ENCODE peak calls at places on chromosomes 4 and X, in four cellular contexts. V is tibial nerve, W is A549, Z is PC-3. S is an unnamed sample.
A peak's percentile ranks its signal among the peaks of the same experiment; 100 is the strongest.

GRCh38 chrX:67587946-67588624 is 44.3 kb downstream of the AR start:
- DNase-seq in V (peak; percentile 5), W (no peak), Z (no peak), S (no peak)

GRCh38 chrX:129956765-129957164 is 25.7 kb upstream of the BCORL1 start:
- DNase-seq in V (no peak), W (no peak), Z (no peak), S (no peak)

GRCh38 chr4:4572821-4573220 is 31.0 kb upstream of the STX18 start:
- DNase-seq in V (no peak), W (no peak), Z (no peak), S (no peak)

GRCh38 chrX:133215747-133216146 is 2.4 kb downstream of the TFDP3 start:
- DNase-seq in V (no peak), W (peak; percentile 28), Z (peak; percentile 53), S (no peak)

GRCh38 chrX:39443240-39443639 is 642.0 kb downstream of the MID1IP1 start:
- DNase-seq in V (no peak), W (no peak), Z (no peak), S (no peak)

GRCh38 chrX:40096395-40097091 is 1.2 kb downstream of the BCOR start:
- DNase-seq in V (no peak), W (no peak), Z (peak; percentile 35), S (no peak)

GRCh38 chr4:139007640-139008039 is 7.9 kb upstream of the NOCT start:
- DNase-seq in V (no peak), W (no peak), Z (no peak), S (no peak)

GRCh38 chr4:79597266-79597665 is 189.2 kb upstream of the GK2 start:
- DNase-seq in V (no peak), W (no peak), Z (no peak), S (no peak)

GRCh38 chrX:19046343-19047215 is 62.7 kb upstream of the PHKA2 start:
- DNase-seq in V (no peak), W (peak; percentile 90), Z (peak; percentile 89), S (no peak)

GRCh38 chrX:15464704-15465103 is 28.4 kb downstream of the PIR start:
- DNase-seq in V (no peak), W (no peak), Z (peak; percentile 2), S (no peak)

GRCh38 chrX:17519349-17519748 is 144.3 kb downstream of the NHS start:
- DNase-seq in V (peak; percentile 58), W (no peak), Z (no peak), S (peak; percentile 81)

GRCh38 chr4:108426493-108426892 is 193.9 kb upstream of the RPL34 start:
- DNase-seq in V (no peak), W (no peak), Z (peak; percentile 4), S (no peak)

GRCh38 chr4:15920723-15921591 is 17.6 kb downstream of the FGFBP1 start:
- DNase-seq in V (no peak), W (peak; percentile 90), Z (peak; percentile 93), S (peak; percentile 88)

GRCh38 chr4:36273276-36273675 is 8.1 kb upstream of the DTHD1 start:
- DNase-seq in V (no peak), W (no peak), Z (peak; percentile 79), S (no peak)

GRCh38 chr4:66972087-66972486 is 573.2 kb downstream of the CENPC start:
- DNase-seq in V (no peak), W (no peak), Z (peak; percentile 48), S (no peak)

GRCh38 chr4:27791640-27792039 is 931.0 kb downstream of the STIM2 start:
- DNase-seq in V (no peak), W (no peak), Z (peak; percentile 80), S (no peak)

GRCh38 chrX:111568356-111568755 is 56.9 kb downstream of the SERTM2 start:
- DNase-seq in V (no peak), W (peak; percentile 43), Z (peak; percentile 2), S (no peak)

GRCh38 chr4:68954126-68954525 is 2.5 kb upstream of the UGT2A3 start:
- DNase-seq in V (no peak), W (no peak), Z (no peak), S (no peak)

GRCh38 chr4:144710526-144710912 is 64.6 kb downstream of the HHIP start:
- DNase-seq in V (no peak), W (no peak), Z (no peak), S (no peak)

GRCh38 chrX:103233263-103233662 is 18.4 kb downstream of the BEX4 start:
- DNase-seq in V (no peak), W (no peak), Z (no peak), S (no peak)

GRCh38 chr4:70183940-70184246 is 11.6 kb upstream of the ODAM start:
- DNase-seq in V (no peak), W (no peak), Z (no peak), S (no peak)
- TF ChIP-seq CTCF in V (no peak), W (no peak), Z (no peak), S (no peak)

DNA sequence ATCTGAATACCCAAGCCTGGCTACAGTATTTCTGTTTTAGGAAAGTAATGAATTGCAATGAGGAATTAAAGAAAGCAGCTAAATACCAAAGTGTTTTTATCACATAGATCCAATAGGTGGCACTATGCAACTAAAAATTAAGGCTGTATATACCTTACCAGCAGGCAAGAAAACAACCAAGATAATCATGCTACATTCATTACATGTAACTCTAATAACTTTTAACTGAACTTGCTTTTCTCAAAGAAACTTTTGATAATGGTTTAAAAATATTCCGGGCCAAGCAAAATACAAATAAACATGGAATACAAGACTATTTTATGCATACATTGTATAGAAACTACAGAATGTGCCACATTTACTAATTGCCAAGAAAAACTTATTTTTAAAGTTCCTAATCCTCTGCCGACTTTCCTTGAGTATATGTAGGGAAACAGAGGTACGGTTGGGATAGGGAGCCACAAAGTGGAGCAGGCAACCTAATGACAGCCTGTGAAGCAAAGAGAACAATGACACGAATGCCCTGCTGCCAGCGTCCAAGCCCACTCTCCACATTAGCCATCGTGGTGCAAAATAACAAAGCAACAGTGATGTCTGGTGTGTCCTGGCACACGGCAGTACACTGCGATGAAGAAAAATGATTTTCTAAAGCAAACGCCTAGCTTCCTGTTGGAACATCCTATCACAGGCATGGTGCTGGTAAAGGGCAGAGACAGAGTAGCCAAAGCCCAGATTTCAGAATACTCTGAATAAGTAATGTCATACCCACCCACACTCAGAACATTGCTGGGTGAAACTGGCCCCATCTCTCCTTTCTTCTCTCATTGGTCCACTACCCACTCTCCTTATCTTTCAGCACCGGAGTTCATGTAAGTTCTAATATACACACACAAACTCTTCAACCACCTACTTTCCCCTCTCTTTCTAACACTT is 63.5 kb downstream of the SEC24D start:
- DNase-seq in V (no peak), W (peak; percentile 44), Z (peak; percentile 58), S (no peak)
- TF ChIP-seq CTCF in V (peak; percentile 48), W (peak; percentile 65), Z (peak; percentile 69), S (no peak)

GRCh38 chrX:108945883-108946523 is 209.6 kb upstream of the IRS4 start:
- DNase-seq in V (no peak), W (no peak), Z (peak; percentile 20), S (no peak)
- TF ChIP-seq CTCF in V (no peak), W (no peak), Z (no peak), S (no peak)

GRCh38 chr4:73945674-73946449 is 36.0 kb downstream of the PF4 start:
- DNase-seq in V (no peak), W (no peak), Z (no peak), S (no peak)

GRCh38 chr4:73943555-73943954 is 38.3 kb downstream of the PF4 start:
- DNase-seq in V (no peak), W (no peak), Z (no peak), S (no peak)

GRCh38 chr4:73947239-73947985 is 34.4 kb downstream of the PF4 start:
- DNase-seq in V (no peak), W (no peak), Z (peak; percentile 12), S (no peak)

GRCh38 chr4:73945140-73945539 is 36.7 kb downstream of the PF4 start:
- DNase-seq in V (no peak), W (no peak), Z (no peak), S (no peak)

GRCh38 chr4:73944061-73944875 is 37.6 kb downstream of the PF4 start:
- DNase-seq in V (no peak), W (no peak), Z (no peak), S (no peak)
- TF ChIP-seq CTCF in V (no peak), W (no peak), Z (no peak), S (no peak)

GRCh38 chrX:30005821-30006220 is 209.5 kb upstream of the MAGEB2 start:
- DNase-seq in V (no peak), W (no peak), Z (no peak), S (no peak)

GRCh38 chrX:30015440-30015839 is 199.9 kb upstream of the MAGEB2 start:
- DNase-seq in V (no peak), W (no peak), Z (no peak), S (no peak)

GRCh38 chrX:30010471-30010870 is 204.9 kb upstream of the MAGEB2 start:
- DNase-seq in V (no peak), W (no peak), Z (no peak), S (no peak)
- TF ChIP-seq CTCF in V (no peak), W (no peak), Z (no peak), S (no peak)

DNA sequence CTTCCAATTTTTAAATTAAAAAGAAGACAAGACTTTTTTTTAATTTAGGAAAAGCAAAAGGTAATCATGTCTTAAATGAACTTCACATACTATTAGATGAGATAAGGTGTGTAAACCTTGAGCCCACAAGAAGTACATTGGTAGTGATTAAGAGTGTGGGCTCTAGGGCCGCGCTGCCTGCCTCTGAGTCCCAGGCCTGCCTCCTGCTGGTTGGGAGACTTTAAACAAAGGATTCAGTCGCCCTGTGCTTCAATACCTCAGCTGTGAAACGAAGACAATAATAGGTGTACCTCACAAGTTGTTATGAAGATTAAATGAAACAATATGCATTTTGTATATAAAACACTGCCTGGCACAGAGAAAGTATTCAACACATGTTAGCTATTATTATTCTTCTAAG is 95.9 kb upstream of the MYOZ2 start:
- DNase-seq in V (no peak), W (peak; percentile 29), Z (no peak), S (no peak)
- TF ChIP-seq CTCF in V (no peak), W (no peak), Z (peak; percentile 42), S (peak; percentile 39)

GRCh38 chr4:77050962-77051361 is 24.8 kb downstream of the CCNI start:
- DNase-seq in V (no peak), W (no peak), Z (no peak), S (no peak)

GRCh38 chr4:77047037-77047436 is 28.8 kb downstream of the CCNI start:
- DNase-seq in V (no peak), W (no peak), Z (peak; percentile 40), S (no peak)

DNA sequence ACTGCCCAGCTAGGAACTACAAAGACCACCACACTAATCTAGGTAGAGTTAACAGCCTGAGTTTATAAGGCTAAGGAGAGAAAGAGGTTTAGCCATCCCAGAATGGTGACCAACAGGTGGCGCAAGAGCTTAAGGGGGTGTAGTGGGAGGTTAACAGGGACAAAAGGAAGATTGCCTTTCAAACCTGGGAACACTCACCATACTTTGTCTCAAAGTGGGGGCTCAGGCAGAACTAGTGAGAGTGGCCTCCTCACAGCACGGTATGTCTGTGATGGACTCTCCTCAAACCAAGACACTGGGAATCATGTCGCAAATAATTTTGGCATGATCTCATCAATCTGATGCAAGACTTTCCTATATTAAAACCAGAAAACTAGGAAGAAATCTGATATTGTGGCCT is 23.4 kb downstream of the CCNI start:
- DNase-seq in V (peak; percentile 43), W (peak; percentile 38), Z (peak; percentile 70), S (no peak)
- TF ChIP-seq CTCF in V (peak; percentile 42), W (peak; percentile 34), Z (peak; percentile 74), S (no peak)